ENCODE peak calls at places on chromosomes 11 and 22, in four cellular contexts. C is GM12878, D is K562, J is GM12891. P is an unnamed sample.

GRCh38 chr11:77087723-77088225 is 14.9 kb upstream of the OMP start:
- DNase-seq in C (no peak), D (no peak), J (no peak), P (no peak)

GRCh38 chr11:78514922-78515502 is 59.7 kb downstream of the NARS2 start:
- DNase-seq in C (no peak), D (no peak), J (no peak), P (no peak)

GRCh38 chr11:106989056-106989455 is 29.2 kb downstream of the GUCY1A2 start:
- DNase-seq in D (no peak), C (no peak), J (no peak), P (no peak)

GRCh38 chr11:47950396-47950795 is 30.0 kb upstream of the PTPRJ start:
- DNase-seq in C (peak), D (no peak), J (no peak), P (no peak)

GRCh38 chr22:42340695-42341383 is 70.4 kb upstream of the TCF20 start:
- DNase-seq in D (no peak), C (no peak), J (no peak), P (no peak)

GRCh38 chr11:77517226-77517625 is 43.3 kb upstream of the PAK1 start:
- DNase-seq in C (no peak), J (no peak), D (no peak), P (no peak)

GRCh38 chr11:112352907-112353306 is 92.2 kb upstream of the PLET1 start:
- DNase-seq in D (no peak), C (no peak), J (no peak), P (no peak)

GRCh38 chr11:15901046-15901445 is 455.3 kb downstream of the SOX6 start:
- DNase-seq in J (no peak), D (no peak), C (no peak), P (no peak)

GRCh38 chr11:93936416-93936815 is 84.7 kb upstream of the HEPHL1 start:
- DNase-seq in D (no peak), C (no peak), J (no peak), P (no peak)
- TF ChIP-seq SPI1 in D (no peak), C (no peak), J (no peak), P (no peak)

GRCh38 chr11:121048464-121049233 is 24.7 kb downstream of the TBCEL start:
- DNase-seq in C (no peak), J (no peak), D (no peak), P (no peak)
- TF ChIP-seq SPI1 in C (no peak), J (no peak), D (no peak), P (no peak)

DNA sequence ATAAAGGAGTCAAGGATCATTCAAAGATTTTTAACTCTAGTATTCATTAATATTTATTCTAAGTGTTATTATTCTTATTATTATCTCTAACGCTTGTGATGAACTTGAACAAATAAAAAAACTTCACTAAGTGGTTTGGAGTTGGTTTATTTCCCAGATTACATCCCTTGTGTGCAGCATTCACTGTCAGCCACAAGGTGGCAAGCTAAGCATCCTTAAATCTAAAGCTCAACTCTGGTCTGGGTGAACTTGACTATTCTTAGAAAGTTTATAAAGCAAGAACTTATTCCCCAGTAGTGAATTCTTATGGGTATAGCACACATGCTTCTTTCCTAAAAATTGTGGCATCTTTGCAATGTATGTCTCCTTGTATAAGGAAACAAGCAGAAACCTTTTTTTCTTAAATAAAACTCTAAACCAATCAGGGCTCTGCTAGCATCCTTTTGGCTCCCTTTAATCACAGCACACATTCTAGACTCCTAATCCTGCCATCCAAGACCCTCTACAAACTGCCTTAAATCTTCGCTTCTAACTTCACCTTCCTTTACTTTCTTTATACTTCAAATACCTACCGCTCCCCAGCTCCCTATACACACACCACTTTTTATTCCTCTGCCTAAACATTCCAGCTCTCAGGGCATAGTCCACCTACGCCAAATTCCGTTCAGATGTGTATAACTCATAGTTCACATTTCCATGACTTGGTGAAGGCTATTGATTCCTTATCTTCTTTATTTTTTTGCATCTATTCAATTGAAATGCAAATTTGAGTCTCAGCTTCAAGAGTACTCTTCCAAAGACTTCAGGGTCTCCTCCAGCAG is 1068.8 kb downstream of the DLG2 start:
- DNase-seq in C (no peak), D (peak), J (no peak), P (no peak)
- TF ChIP-seq SPI1 in C (no peak), D (no peak), J (no peak), P (no peak)

DNA sequence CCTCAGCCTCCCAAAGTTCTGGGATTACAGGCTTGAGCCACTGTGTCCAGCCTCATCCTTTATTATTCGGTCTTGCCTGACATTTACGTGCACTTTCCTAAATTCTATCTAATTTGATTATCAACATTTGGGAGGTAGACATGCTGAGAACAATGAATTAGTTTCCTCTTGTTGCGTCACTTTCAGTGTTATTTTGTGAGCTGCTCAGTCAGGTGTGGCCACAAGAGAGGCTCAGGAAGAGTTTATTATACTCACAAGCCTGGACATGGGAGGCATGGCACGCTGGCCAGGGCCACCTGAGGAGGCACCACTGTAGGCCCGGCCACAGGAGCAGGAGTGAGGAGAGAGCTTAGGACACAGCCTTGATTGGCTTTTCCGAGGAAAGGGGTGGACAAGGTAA is 59.7 kb upstream of the RBFOX2 start:
- DNase-seq in C (no peak), J (no peak), D (no peak), P (no peak)
- TF ChIP-seq SPI1 in C (no peak), J (no peak), D (no peak), P (no peak)

GRCh38 chr22:20798218-20798617 is 24.3 kb downstream of the SERPIND1 start:
- DNase-seq in D (no peak), C (no peak), J (no peak), P (no peak)
- TF ChIP-seq SPI1 in D (no peak), C (no peak), J (peak), P (no peak)

DNA sequence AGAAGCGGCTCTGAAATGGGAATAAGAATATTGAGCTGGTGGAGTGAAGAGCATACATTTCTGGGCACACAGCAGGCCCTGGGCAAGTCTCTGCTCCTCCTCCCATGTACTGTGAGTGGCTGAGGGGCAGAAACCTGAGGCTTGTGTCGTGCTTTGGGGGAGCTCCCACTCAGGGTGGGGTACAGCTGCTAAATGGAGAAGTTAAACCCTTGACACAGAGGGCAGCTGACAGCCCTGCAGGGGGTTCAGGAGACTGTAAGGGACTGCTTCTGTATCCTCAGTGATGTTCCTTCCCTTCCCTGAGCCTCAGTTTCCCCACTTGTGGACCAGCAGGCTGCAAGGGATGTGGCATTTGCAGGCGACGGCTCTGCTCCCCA is 15.6 kb downstream of the SYNGR1 start:
- DNase-seq in J (no peak), D (no peak), C (no peak), P (no peak)
- TF ChIP-seq SPI1 in J (no peak), D (no peak), C (no peak), P (no peak)